ENCODE peak calls at places on chromosomes 13 and 19, in ten cellular contexts. S is fibroblast of the aortic adventitia, U is neural progenitor cell, G is suprapubic skin, E is testis, D is stomach, X is IMR-90, O is tibial nerve, H is upper lobe of right lung, N is choroid plexus epithelial cell. K is an unnamed sample.
A peak's percentile ranks its signal among the peaks of the same experiment; 100 is the strongest.

GRCh38 chr19:28242317-28242927 is 970.5 kb downstream of the UQCRFS1 start:
- DNase-seq in O (no peak), N (peak; percentile 52), E (peak; percentile 53), X (no peak), G (no peak), D (no peak), H (no peak), U (peak; percentile 67), S (peak; percentile 59), K (peak; percentile 55)

GRCh38 chr19:3821156-3821555 is 35.0 kb upstream of the MATK start:
- DNase-seq in O (no peak), H (no peak), X (no peak), D (no peak), G (no peak), U (no peak), E (no peak), N (no peak), S (no peak), K (no peak)

GRCh38 chr13:113151745-113152707 is 6.4 kb upstream of the PROZ start:
- DNase-seq in N (peak; percentile 81), S (peak; percentile 65), E (no peak), D (no peak), G (peak; percentile 74), U (no peak), O (no peak), X (peak; percentile 74), H (no peak), K (peak; percentile 79)

GRCh38 chr19:47226426-47227346 is 4.3 kb downstream of the BBC3 start:
- DNase-seq in G (peak; percentile 91), H (peak; percentile 92), E (peak; percentile 92), U (peak; percentile 66), O (peak; percentile 72), N (peak; percentile 74), D (peak; percentile 80), S (peak; percentile 76), X (peak; percentile 67), K (peak; percentile 73)

GRCh38 chr19:35027851-35028599 is 2.2 kb upstream of the SCN1B start:
- DNase-seq in X (peak; percentile 27), O (no peak), U (no peak), H (no peak), E (no peak), N (peak; percentile 76), S (peak; percentile 18), G (no peak), D (no peak), K (peak; percentile 33)

GRCh38 chr13:20301391-20302071 is 69.4 kb upstream of the GJB6 start:
- DNase-seq in O (peak; percentile 26), N (no peak), X (no peak), D (no peak), H (no peak), E (peak; percentile 60), U (peak; percentile 29), G (no peak), S (peak; percentile 4), K (peak; percentile 39)

GRCh38 chr19:51690359-51691121 is 2.6 kb upstream of the SPACA6 start:
- DNase-seq in H (peak; percentile 81), X (peak; percentile 68), N (peak; percentile 83), S (peak; percentile 72), U (peak; percentile 87), O (no peak), E (peak; percentile 66), D (peak; percentile 58), G (no peak), K (peak; percentile 60)

GRCh38 chr13:87884874-87885273 is 213.7 kb downstream of the SLITRK5 start:
- DNase-seq in O (no peak), H (no peak), S (no peak), U (peak; percentile 43), X (peak; percentile 2), G (no peak), E (no peak), D (no peak), N (peak; percentile 2), K (peak; percentile 20)

DNA sequence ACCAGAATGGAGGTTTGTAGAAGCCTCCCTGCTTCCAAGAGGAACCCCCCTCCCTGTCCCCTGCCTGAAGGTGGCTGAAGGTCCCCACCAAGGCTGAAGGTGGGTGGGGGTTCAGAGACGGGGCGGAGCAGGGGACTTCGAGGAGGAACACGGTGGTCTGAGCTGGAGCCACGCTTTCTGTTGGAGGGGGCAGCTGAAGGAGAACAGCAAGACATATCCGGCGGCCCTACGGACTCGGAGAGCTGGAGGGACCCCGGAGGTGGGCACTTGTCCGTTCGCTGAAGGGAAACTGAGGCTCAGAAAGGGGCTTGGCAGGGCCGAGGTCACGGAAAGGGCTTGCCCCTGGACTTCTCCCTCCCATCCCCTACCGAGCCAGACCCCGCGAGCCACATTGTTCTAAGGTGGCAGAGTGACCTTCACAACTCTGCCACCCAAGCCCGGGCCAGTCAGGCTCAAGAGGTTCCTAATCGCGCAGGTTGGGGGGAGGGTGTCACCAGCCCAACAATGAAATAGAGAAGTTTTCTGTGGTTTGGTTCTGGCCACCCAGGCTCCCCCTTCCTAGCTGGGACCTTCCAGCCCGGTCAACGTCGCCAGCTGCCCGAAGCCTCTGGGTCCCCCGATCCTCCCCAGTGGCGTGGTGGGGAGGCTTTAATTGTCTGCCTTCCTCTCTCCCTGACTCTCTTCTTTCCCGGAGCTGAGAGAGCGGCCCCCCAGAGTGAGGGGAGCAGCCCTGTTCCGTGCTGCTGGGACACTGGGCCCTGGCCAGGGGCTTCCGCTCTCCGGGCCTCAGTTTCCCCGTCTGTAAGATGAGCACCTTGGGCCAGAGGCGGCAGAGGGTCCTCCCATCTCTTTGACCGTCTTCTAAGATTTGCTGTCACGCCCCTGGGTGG is 15.5 kb upstream of the KCNN1 start:
- DNase-seq in O (no peak), E (no peak), D (no peak), G (no peak), U (peak; percentile 43), N (no peak), H (no peak), X (no peak), S (no peak), K (no peak)
- H3K4me3 ChIP-seq in O (no peak overlapping the region), E (no peak overlapping the region), D (no peak overlapping the region), G (peak overlapping the region; percentile 28), U (peak overlapping the region; percentile 43), N (no peak overlapping the region), H (no peak overlapping the region), X (no peak overlapping the region), S (no peak overlapping the region), K (no peak overlapping the region)

GRCh38 chr19:13866463-13867046 is 10.4 kb upstream of the NANOS3 start:
- DNase-seq in O (no peak), X (no peak), H (no peak), U (no peak), N (no peak), G (no peak), D (no peak), E (no peak), S (no peak), K (no peak)

GRCh38 chr19:13864223-13864512 is 12.8 kb upstream of the NANOS3 start:
- DNase-seq in G (no peak), U (no peak), S (no peak), E (no peak), O (no peak), D (no peak), H (no peak), X (no peak), N (no peak), K (no peak)

GRCh38 chr19:13865243-13865577 is 11.7 kb upstream of the NANOS3 start:
- DNase-seq in N (no peak), O (no peak), H (no peak), D (no peak), U (no peak), S (no peak), E (no peak), G (no peak), X (no peak), K (no peak)

GRCh38 chr19:13864513-13865242 is 12.3 kb upstream of the NANOS3 start:
- DNase-seq in D (no peak), H (no peak), S (no peak), X (no peak), E (no peak), G (no peak), N (no peak), U (no peak), O (no peak), K (no peak)

GRCh38 chr19:13865578-13866462 is 11.1 kb upstream of the NANOS3 start:
- DNase-seq in D (no peak), E (no peak), N (no peak), S (no peak), G (no peak), H (no peak), U (peak; percentile 64), X (no peak), O (no peak), K (no peak)
- TF ChIP-seq CTCF in D (no peak), E (no peak), N (no peak), S (no peak), G (no peak), H (no peak), U (no peak), X (no peak), O (no peak), K (no peak)

DNA sequence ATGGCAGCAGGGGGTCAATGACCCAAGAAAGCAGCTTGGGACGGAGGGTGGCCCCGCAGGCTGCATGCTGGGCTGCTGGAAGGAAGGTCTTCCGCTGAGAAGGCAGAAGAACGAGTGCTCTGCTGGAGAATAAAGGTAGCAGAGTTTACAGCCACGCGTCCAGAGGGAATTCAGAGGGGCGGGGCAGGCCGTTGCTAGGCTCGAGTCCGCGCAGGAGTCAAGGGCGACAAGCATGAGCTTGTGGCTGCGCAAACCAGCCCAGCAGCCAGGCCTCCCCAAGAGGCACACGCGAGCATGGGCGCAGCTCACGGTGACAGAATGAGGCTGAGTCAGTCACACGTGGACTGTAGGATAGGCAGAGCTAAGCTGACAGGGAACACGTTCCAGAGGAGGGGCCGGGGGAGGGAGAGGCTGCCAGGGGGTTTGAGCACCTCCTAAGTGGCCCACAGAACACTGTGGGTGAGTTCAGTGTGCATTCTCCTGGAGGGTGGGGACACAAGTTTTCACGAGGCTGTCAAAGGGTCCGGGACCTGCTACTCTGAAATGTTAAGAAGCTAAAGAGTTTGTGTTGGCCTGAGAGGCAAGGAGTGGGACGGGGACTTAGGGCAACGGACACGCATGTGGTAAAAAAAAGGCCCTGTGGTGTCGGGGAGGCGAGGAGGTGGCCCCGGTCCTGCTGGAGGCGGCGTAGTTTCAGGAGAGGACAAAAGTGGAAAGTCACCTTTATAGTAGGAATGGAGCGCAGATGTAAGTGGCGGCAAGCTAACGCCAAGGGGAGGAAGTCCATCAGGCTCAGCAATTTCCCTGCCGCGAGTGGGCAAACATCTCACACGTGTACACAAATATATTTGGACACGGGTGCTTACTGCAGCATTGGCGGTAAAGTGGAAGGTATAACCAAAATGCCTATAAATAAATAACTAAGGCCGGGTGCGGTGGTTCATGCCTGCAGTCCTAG is 17.7 kb downstream of the RFX2 start:
- DNase-seq in N (peak; percentile 61), H (peak; percentile 91), E (peak; percentile 75), U (peak; percentile 58), S (peak; percentile 87), G (peak; percentile 93), O (peak; percentile 58), X (peak; percentile 88), D (peak; percentile 80), K (peak; percentile 85)
- H3K4me3 ChIP-seq in N (peak overlapping the region; percentile 53), H (peak overlapping the region; percentile 36), E (no peak overlapping the region), U (peak overlapping the region; percentile 20), S (peak overlapping the region; percentile 53), G (peak overlapping the region; percentile 34), O (peak overlapping the region; percentile 23), X (peak overlapping the region; percentile 34), D (peak overlapping the region; percentile 27), K (peak overlapping the region; percentile 20)

GRCh38 chr19:1720237-1720636 is 33.1 kb upstream of the ONECUT3 start:
- DNase-seq in E (no peak), O (no peak), X (no peak), S (no peak), U (no peak), G (no peak), H (no peak), N (no peak), D (no peak), K (no peak)

GRCh38 chr19:1730157-1730556 is 23.1 kb upstream of the ONECUT3 start:
- DNase-seq in D (no peak), U (no peak), N (no peak), S (no peak), E (no peak), O (no peak), G (no peak), X (no peak), H (no peak), K (no peak)

GRCh38 chr19:1729568-1729925 is 23.8 kb upstream of the ONECUT3 start:
- DNase-seq in H (no peak), X (no peak), U (no peak), G (no peak), S (no peak), E (no peak), O (no peak), N (no peak), D (no peak), K (no peak)

GRCh38 chr19:1728816-1729567 is 24.3 kb upstream of the ONECUT3 start:
- DNase-seq in N (no peak), S (no peak), D (no peak), X (no peak), H (no peak), U (no peak), E (no peak), O (no peak), G (no peak), K (no peak)

GRCh38 chr19:1725100-1726064 is 27.9 kb upstream of the ONECUT3 start:
- DNase-seq in H (no peak), X (peak; percentile 28), E (peak; percentile 73), N (peak; percentile 54), G (no peak), O (no peak), U (peak; percentile 94), S (peak; percentile 34), D (peak; percentile 65), K (peak; percentile 24)
- TF ChIP-seq CTCF in H (no peak), X (no peak), E (no peak), N (no peak), G (no peak), O (no peak), U (no peak), S (peak; percentile 5), D (no peak), K (no peak)